ENCODE peak calls at places on chromosomes 12 and 14, in eight cellular contexts. E, Z, X, Q, V, W, G and O are unnamed samples.

GRCh38 chr14:82621881-82622450 is 1088.3 kb upstream of the SEL1L start:
- DNase-seq in Z (no peak), W (no peak), V (no peak), G (no peak), X (no peak), E (peak), Q (no peak), O (peak)

GRCh38 chr12:53069621-53070410 is 9.4 kb downstream of the SPRYD3 start:
- DNase-seq in Q (no peak), X (no peak), G (no peak), W (no peak), E (no peak), V (peak), Z (no peak), O (no peak)

GRCh38 chr12:40226652-40227051 is 1.9 kb downstream of the LRRK2 start:
- DNase-seq in E (no peak), Q (peak), W (peak), G (no peak), V (peak), Z (peak), X (peak), O (peak)

GRCh38 chr12:95605875-95606274 is 54.6 kb upstream of the USP44 start:
- DNase-seq in X (no peak), Q (peak), G (no peak), W (no peak), E (no peak), Z (no peak), V (no peak), O (no peak)

GRCh38 chr14:100297320-100298300 is 8.6 kb downstream of the SLC25A29 start:
- DNase-seq in V (peak), G (peak), Q (peak), E (peak), W (peak), X (peak), Z (peak), O (peak)

GRCh38 chr12:21296751-21297406 is 37.8 kb downstream of the SLCO1A2 start:
- DNase-seq in W (peak), V (no peak), G (no peak), Z (peak), Q (peak), X (no peak), E (peak), O (peak)

GRCh38 chr12:46210835-46211439 is 57.9 kb downstream of the SLC38A1 start:
- DNase-seq in E (no peak), X (no peak), W (no peak), G (no peak), V (no peak), Z (no peak), Q (peak), O (no peak)

GRCh38 chr12:132638541-132639408 is 20.2 kb downstream of the P2RX2 start:
- DNase-seq in Q (peak), E (peak), Z (peak), W (peak), V (peak), X (peak), G (peak), O (peak)

GRCh38 chr14:62776300-62776699 is 269.0 kb downstream of the KCNH5 start:
- DNase-seq in Q (no peak), Z (peak), V (no peak), G (peak), X (no peak), E (no peak), W (no peak), O (no peak)

GRCh38 chr12:116376354-116377193 is 99.1 kb upstream of the MED13L start:
- DNase-seq in Q (peak), G (no peak), W (no peak), E (peak), Z (peak), V (no peak), X (no peak), O (no peak)

GRCh38 chr12:87820524-87821194 is 208.5 kb downstream of the C12orf50 start:
- DNase-seq in G (peak), Q (peak), X (no peak), W (no peak), Z (peak), E (no peak), V (no peak), O (no peak)

GRCh38 chr12:2319136-2319535 is 266.3 kb downstream of the CACNA1C start:
- DNase-seq in Q (no peak), V (no peak), X (no peak), E (no peak), W (no peak), Z (no peak), G (no peak), O (no peak)

GRCh38 chr12:83945871-83946270 is 966.7 kb downstream of the SLC6A15 start:
- DNase-seq in W (no peak), E (no peak), X (peak), G (peak), Q (peak), V (no peak), Z (peak), O (no peak)

GRCh38 chr12:49824886-49825285 is 3.3 kb downstream of the NCKAP5L start:
- DNase-seq in W (no peak), X (no peak), G (no peak), Q (peak), E (no peak), V (no peak), Z (peak), O (peak)

GRCh38 chr14:75877292-75877691 is 104.5 kb downstream of the TGFB3 start:
- DNase-seq in Z (peak), V (no peak), W (no peak), X (peak), G (peak), E (no peak), Q (peak), O (no peak)

GRCh38 chr12:74454109-74454508 is 83.5 kb upstream of the ATXN7L3B start:
- DNase-seq in G (no peak), W (no peak), Z (no peak), Q (no peak), X (no peak), E (no peak), V (no peak), O (no peak)

GRCh38 chr12:123543541-123543940 is 10.0 kb upstream of the RILPL1 start:
- DNase-seq in E (no peak), G (no peak), W (no peak), X (no peak), V (no peak), Q (no peak), Z (no peak), O (no peak)

GRCh38 chr14:56501909-56502530 is 77.6 kb upstream of the TMEM260 start:
- DNase-seq in W (no peak), V (no peak), E (no peak), Q (no peak), Z (no peak), X (no peak), G (no peak), O (no peak)

GRCh38 chr12:120678572-120678971 is 8.4 kb upstream of the MLEC start:
- DNase-seq in X (no peak), E (no peak), Z (no peak), W (no peak), Q (no peak), V (no peak), G (no peak), O (peak)

GRCh38 chr14:65173973-65174693 is 71.8 kb upstream of the MAX start:
- DNase-seq in W (no peak), Z (no peak), G (no peak), Q (no peak), X (no peak), V (no peak), E (no peak), O (no peak)

GRCh38 chr14:60396718-60397343 is 89.0 kb downstream of the C14orf39 start:
- DNase-seq in X (peak), G (no peak), W (no peak), V (no peak), Z (no peak), Q (no peak), E (no peak), O (no peak)

GRCh38 chr14:76115010-76115422 is 36.7 kb upstream of the GPATCH2L start:
- DNase-seq in V (no peak), Q (no peak), W (no peak), Z (no peak), X (no peak), G (no peak), E (no peak), O (peak)

GRCh38 chr12:40446385-40446784 is 221.6 kb downstream of the LRRK2 start:
- DNase-seq in W (peak), Q (peak), V (no peak), X (no peak), G (no peak), E (peak), Z (peak), O (peak)

GRCh38 chr14:72075649-72076334 is 143.6 kb downstream of the RGS6 start:
- DNase-seq in Q (no peak), X (no peak), W (no peak), E (no peak), V (no peak), Z (no peak), G (no peak), O (no peak)

DNA sequence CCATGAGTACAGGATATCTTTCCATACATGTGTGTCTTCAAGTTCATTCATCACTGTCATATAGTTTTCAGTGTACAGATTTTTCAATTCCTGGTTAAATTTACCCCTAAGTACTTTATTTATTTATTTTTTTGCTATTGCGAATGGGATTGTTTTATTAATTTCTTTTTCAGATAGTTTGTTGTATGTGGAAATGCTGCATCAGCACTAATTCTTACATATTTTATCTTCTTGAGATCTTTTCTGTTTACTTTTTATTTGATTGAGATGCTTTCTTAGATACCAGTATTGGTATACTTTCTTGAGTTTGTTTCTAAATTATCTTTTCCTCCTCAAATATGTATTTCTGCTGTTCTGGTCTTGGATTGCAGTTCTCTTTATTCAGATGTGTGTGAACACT is 148.9 kb downstream of the RGS6 start:
- DNase-seq in W (no peak), E (no peak), X (no peak), Q (no peak), V (no peak), G (no peak), Z (no peak), O (no peak)
- TF ChIP-seq CTCF in W (no peak), E (no peak), X (no peak), Q (no peak), V (no peak), G (no peak), Z (no peak), O (no peak)

GRCh38 chr12:105317453-105317852 is 13.0 kb upstream of the C12orf75 start:
- DNase-seq in V (no peak), E (no peak), X (peak), Q (no peak), Z (peak), W (no peak), G (no peak), O (no peak)

GRCh38 chr12:105321125-105321524 is 9.4 kb upstream of the C12orf75 start:
- DNase-seq in E (no peak), W (no peak), Z (no peak), V (no peak), Q (no peak), G (no peak), X (no peak), O (peak)

GRCh38 chr12:105317942-105318614 is 12.4 kb upstream of the C12orf75 start:
- DNase-seq in Q (no peak), Z (no peak), X (peak), E (no peak), G (no peak), W (no peak), V (no peak), O (no peak)

GRCh38 chr12:105318651-105319483 is 11.6 kb upstream of the C12orf75 start:
- DNase-seq in Q (no peak), V (no peak), X (no peak), W (no peak), Z (no peak), G (no peak), E (no peak), O (no peak)

DNA sequence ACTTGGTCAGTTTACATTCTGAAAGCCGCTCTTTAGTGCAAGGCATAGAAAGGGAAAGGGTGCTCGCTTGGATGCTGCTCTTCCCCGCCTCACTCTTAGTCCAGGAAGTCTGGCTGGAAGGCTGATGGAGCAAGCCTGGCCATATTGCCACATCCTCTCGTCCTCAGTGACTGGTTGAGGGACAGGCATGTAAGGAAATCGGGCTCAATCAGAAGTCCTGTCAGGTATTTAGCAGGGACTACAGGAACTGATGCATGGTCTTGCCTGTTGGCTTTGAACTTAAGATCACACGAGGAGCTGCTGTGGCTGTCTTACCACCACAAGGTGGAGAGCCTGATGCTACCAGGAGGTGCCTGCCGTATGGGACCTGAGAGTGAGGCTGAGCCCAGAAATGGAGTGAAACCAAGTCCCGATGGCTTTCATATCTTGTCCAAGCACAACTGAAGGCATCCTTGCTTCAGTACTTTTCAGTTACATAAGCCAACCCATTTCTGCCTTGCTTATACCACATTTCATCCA is 10.7 kb upstream of the C12orf75 start:
- DNase-seq in E (no peak), X (no peak), V (no peak), Q (no peak), Z (no peak), G (no peak), W (no peak), O (peak)
- TF ChIP-seq CTCF in E (peak), X (peak), V (no peak), Q (no peak), Z (no peak), G (no peak), W (no peak), O (no peak)

GRCh38 chr12:17079251-17079909 is 473.4 kb upstream of the LMO3 start:
- DNase-seq in X (no peak), V (no peak), E (no peak), Z (no peak), W (no peak), Q (no peak), G (no peak), O (no peak)
- TF ChIP-seq CTCF in X (no peak), V (no peak), E (no peak), Z (no peak), W (no peak), Q (no peak), G (no peak), O (peak)

DNA sequence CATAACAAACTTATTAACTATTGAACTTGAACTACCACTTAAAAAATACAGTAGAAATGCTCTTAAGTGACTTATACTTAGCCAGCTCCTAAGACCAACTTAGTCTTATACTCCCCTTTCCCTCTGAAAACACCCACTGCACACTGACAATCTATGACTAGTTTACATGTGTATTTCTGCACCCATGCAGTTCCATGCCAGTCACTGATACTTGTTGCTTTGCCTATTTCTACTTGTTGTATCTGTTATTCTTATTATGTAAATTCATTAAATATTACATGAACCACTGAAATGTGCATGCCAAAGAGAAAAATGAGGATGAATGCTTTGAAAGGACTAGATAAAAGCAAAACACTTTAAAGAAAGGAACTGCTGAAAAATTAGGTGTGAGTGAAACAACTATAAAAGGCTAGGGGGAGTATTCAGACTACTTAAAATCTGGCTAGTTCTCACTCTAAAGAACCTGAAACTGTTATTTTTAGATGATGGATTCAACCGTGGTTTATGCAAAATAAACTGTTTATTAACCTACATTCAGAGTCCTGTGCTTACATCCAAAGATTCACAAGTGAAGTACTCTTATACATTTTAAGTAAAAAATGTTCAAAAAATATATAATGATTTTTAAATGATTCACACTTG is 74.7 kb downstream of the RPS6KA5 start:
- DNase-seq in G (no peak), V (no peak), W (peak), X (no peak), Z (no peak), E (no peak), Q (no peak), O (no peak)
- TF ChIP-seq CTCF in G (no peak), V (no peak), W (no peak), X (no peak), Z (no peak), E (no peak), Q (no peak), O (no peak)

GRCh38 chr14:74573421-74574091 is 38.5 kb downstream of the LTBP2 start:
- DNase-seq in V (peak), G (no peak), E (no peak), W (no peak), Q (no peak), Z (no peak), X (no peak), O (no peak)
- TF ChIP-seq CTCF in V (no peak), G (peak), E (no peak), W (no peak), Q (no peak), Z (no peak), X (no peak), O (no peak)

DNA sequence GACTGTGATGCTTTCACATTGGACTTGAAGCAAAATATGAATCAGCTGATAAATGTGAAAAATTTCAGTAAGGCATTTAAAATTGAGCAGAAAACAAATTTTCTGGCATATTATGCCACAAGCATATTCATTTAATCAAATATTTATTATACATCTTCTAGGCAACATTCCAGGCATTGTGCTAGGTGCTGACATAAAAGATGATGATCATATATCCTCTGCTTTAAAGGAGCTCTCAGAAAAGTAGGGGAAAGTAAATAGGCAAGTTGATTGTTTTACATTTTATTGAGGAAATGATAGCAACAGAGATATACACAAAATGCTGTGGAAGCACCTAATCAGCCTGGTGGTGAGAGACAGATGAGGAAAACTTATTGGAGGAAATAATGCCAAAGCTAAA is 248.9 kb downstream of the SLC16A7 start:
- DNase-seq in Z (no peak), W (no peak), V (no peak), Q (no peak), G (no peak), X (no peak), E (no peak), O (no peak)
- TF ChIP-seq CTCF in Z (no peak), W (no peak), V (no peak), Q (no peak), G (no peak), X (no peak), E (no peak), O (no peak)

GRCh38 chr14:49769581-49770211 is 1.7 kb downstream of the KLHDC2 start:
- DNase-seq in G (no peak), Q (no peak), V (no peak), W (no peak), E (no peak), X (no peak), Z (peak), O (no peak)

GRCh38 chr14:49766839-49767238 is 1.1 kb upstream of the KLHDC2 start:
- DNase-seq in E (peak), X (no peak), V (no peak), Z (peak), G (no peak), W (no peak), Q (peak), O (peak)

GRCh38 chr14:49769171-49769570 is 1.2 kb downstream of the KLHDC2 start:
- DNase-seq in Q (peak), E (peak), W (no peak), G (no peak), V (no peak), X (no peak), Z (peak), O (no peak)

GRCh38 chr14:49768301-49769121 is 558 bp downstream of the KLHDC2 start:
- DNase-seq in W (peak), G (no peak), X (no peak), V (peak), Z (peak), E (peak), Q (peak), O (peak)

GRCh38 chr14:49767473-49768300 is at the start of gene KLHDC2:
- DNase-seq in Z (peak), W (peak), E (peak), X (peak), Q (peak), G (peak), V (peak), O (peak)
- TF ChIP-seq CTCF in Z (no peak), W (peak), E (peak), X (no peak), Q (no peak), G (no peak), V (peak), O (no peak)

DNA sequence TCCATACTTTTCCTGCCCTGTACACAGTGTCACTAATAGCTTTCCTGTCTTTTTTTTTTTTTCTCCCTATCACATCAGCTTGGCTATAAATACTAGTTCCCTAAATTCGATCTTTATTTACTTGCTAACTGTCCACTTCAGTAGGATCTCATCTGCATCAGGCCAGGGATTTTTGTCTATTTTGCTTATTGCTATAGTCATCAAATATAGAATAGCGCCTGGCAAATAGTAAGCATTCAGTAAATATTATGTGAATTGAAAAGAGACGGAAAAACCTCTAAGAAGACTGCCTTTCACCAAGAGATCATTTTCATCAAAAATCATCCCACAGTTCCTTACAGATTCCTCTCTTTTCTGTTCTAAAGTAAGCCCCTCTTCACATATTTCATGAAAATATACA is 429.1 kb downstream of the FLRT2 start:
- DNase-seq in W (no peak), E (no peak), Z (no peak), X (no peak), G (no peak), Q (no peak), V (no peak), O (no peak)
- TF ChIP-seq CTCF in W (no peak), E (no peak), Z (no peak), X (no peak), G (no peak), Q (no peak), V (no peak), O (no peak)